ENCODE peak calls at places on chromosome 21, in four cellular contexts. B is K562, X is IMR-90, W is A549. U is an unnamed sample.
A peak's percentile ranks its signal among the peaks of the same experiment; 100 is the strongest.

GRCh38 chr21:45344576-45344975 is 56.9 kb upstream of the POFUT2 start:
- DNase-seq in B (no peak), X (no peak), W (no peak), U (no peak)

GRCh38 chr21:33231526-33231925 is 1.8 kb downstream of the IFNAR2 start:
- DNase-seq in B (no peak), X (no peak), W (no peak), U (no peak)

GRCh38 chr21:17402885-17403477 is 109.9 kb upstream of the CXADR start:
- DNase-seq in B (no peak), X (peak; percentile 4), W (no peak), U (peak; percentile 5)

GRCh38 chr21:17451364-17451869 is 61.4 kb upstream of the CXADR start:
- DNase-seq in B (no peak), X (peak; percentile 89), W (peak; percentile 46), U (no peak)

GRCh38 chr21:32331444-32332305 is 33.0 kb downstream of the MRAP start:
- DNase-seq in B (no peak), X (no peak), W (no peak), U (no peak)

GRCh38 chr21:25428537-25428936 is 178.7 kb downstream of the MRPL39 start:
- DNase-seq in B (no peak), X (peak; percentile 5), W (no peak), U (no peak)

GRCh38 chr21:28294046-28294445 is 698.6 kb downstream of the LTN1 start:
- DNase-seq in B (no peak), X (peak; percentile 72), W (no peak), U (no peak)

GRCh38 chr21:32653326-32653901 is 41.2 kb upstream of the CFAP298 start:
- DNase-seq in B (peak; percentile 67), X (peak; percentile 10), W (peak; percentile 19), U (peak; percentile 72)

GRCh38 chr21:27108228-27108627 is 141.3 kb upstream of the ADAMTS5 start:
- DNase-seq in B (no peak), X (peak; percentile 3), W (no peak), U (peak; percentile 6)

GRCh38 chr21:22145555-22145954 is 1147.3 kb downstream of the NCAM2 start:
- DNase-seq in B (no peak), X (no peak), W (no peak), U (no peak)

GRCh38 chr21:46035809-46036695 is 54.5 kb downstream of the COL6A1 start:
- DNase-seq in B (no peak), X (peak; percentile 95), W (no peak), U (no peak)

GRCh38 chr21:40623550-40623949 is 223.4 kb downstream of the DSCAM start:
- DNase-seq in B (no peak), X (no peak), W (no peak), U (no peak)

GRCh38 chr21:27476696-27477095 is 509.8 kb upstream of the ADAMTS5 start:
- DNase-seq in B (no peak), X (peak; percentile 62), W (no peak), U (peak; percentile 23)

GRCh38 chr21:45499201-45499750 is 43.0 kb downstream of the SLC19A1 start:
- DNase-seq in B (no peak), X (no peak), W (no peak), U (no peak)

GRCh38 chr21:46173573-46173972 is 10.7 kb downstream of the SPATC1L start:
- DNase-seq in B (no peak), X (no peak), W (no peak), U (no peak)

GRCh38 chr21:28916150-28916893 is 76.4 kb downstream of the LTN1 start:
- DNase-seq in B (no peak), X (no peak), W (no peak), U (no peak)

GRCh38 chr21:33432496-33432895 is 29.3 kb downstream of the IFNGR2 start:
- DNase-seq in B (no peak), X (no peak), W (no peak), U (no peak)

GRCh38 chr21:31967334-31967733 is 94.5 kb downstream of the HUNK start:
- DNase-seq in B (no peak), X (no peak), W (no peak), U (no peak)

GRCh38 chr21:31683029-31683428 is 23.5 kb downstream of the SOD1 start:
- DNase-seq in B (no peak), X (no peak), W (no peak), U (no peak)

GRCh38 chr21:17491716-17492414 is 21.0 kb upstream of the CXADR start:
- DNase-seq in B (no peak), X (peak; percentile 99), W (peak; percentile 56), U (no peak)

GRCh38 chr21:31798842-31799691 is 67.1 kb upstream of the SCAF4 start:
- DNase-seq in B (no peak), X (peak; percentile 22), W (no peak), U (no peak)

GRCh38 chr21:42681296-42682206 is 28.1 kb downstream of the PDE9A start:
- DNase-seq in B (no peak), X (no peak), W (no peak), U (no peak)

GRCh38 chr21:29321908-29322569 is 23.3 kb downstream of the BACH1 start:
- DNase-seq in B (no peak), X (no peak), W (no peak), U (no peak)

GRCh38 chr21:27703806-27704205 is 736.9 kb upstream of the ADAMTS5 start:
- DNase-seq in B (no peak), X (no peak), W (no peak), U (no peak)

GRCh38 chr21:39434950-39435349 is 10.6 kb downstream of the LCA5L start:
- DNase-seq in B (no peak), X (peak; percentile 33), W (no peak), U (no peak)

GRCh38 chr21:26653431-26653830 is 80.3 kb upstream of the CYYR1 start:
- DNase-seq in B (no peak), X (no peak), W (no peak), U (no peak)

GRCh38 chr21:28142692-28143091 is 850.0 kb downstream of the LTN1 start:
- DNase-seq in B (no peak), X (peak; percentile 91), W (no peak), U (no peak)

GRCh38 chr21:38241029-38241740 is 15.6 kb upstream of the KCNJ15 start:
- DNase-seq in B (no peak), X (no peak), W (no peak), U (no peak)

GRCh38 chr21:46057710-46058241 is 40.1 kb upstream of the COL6A2 start:
- DNase-seq in B (no peak), X (no peak), W (no peak), U (no peak)

GRCh38 chr21:29741761-29742160 is 198.0 kb downstream of the GRIK1 start:
- DNase-seq in B (no peak), X (no peak), W (no peak), U (no peak)

GRCh38 chr21:31922881-31923280 is 50.1 kb downstream of the HUNK start:
- DNase-seq in B (no peak), X (no peak), W (peak; percentile 9), U (no peak)

GRCh38 chr21:45972716-45973474 is 8.7 kb upstream of the COL6A1 start:
- DNase-seq in B (no peak), X (peak; percentile 92), W (no peak), U (peak; percentile 80)

GRCh38 chr21:38596264-38597042 is 98.2 kb upstream of the ERG start:
- DNase-seq in B (no peak), X (no peak), W (no peak), U (no peak)

GRCh38 chr21:27261676-27262075 is 294.8 kb upstream of the ADAMTS5 start:
- DNase-seq in B (no peak), X (no peak), W (no peak), U (no peak)

GRCh38 chr21:16829532-16829931 is 683.3 kb upstream of the CXADR start:
- DNase-seq in B (no peak), X (no peak), W (no peak), U (no peak)

DNA sequence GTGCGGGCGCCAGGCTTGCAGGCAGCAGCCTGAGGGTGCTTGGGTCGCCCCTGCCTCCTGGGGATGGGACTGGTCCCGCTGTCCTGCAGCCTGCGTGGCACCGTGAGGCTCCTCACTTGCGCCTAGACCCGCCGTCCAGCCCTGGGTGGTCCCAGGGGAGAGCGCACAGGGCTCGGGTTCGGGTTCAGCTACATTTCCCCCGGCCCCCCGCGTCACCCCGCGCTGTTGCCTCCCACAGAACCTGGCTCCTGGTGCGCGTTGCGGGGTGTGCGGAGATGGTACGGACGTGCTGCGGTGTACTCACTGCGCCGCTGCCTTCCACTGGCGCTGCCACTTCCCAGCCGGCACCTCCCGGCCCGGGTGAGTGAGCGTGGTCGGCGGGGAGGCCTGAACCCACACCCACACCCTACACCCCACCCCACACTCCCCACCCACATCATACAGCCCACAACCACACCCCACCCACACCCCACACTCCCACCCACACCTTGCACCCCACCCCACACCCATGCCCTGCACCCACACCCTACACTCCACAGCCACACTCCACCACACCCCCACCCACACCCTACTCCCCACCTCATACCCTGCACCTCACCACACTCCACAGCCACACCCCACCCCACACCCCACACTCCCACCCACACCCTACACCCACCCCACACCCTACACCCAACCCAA is 6.2 kb upstream of the PFKL start:
- DNase-seq in B (no peak), X (no peak), W (no peak), U (no peak)
- TF ChIP-seq RCOR1 in B (no peak), X (no peak), W (no peak), U (no peak)

DNA sequence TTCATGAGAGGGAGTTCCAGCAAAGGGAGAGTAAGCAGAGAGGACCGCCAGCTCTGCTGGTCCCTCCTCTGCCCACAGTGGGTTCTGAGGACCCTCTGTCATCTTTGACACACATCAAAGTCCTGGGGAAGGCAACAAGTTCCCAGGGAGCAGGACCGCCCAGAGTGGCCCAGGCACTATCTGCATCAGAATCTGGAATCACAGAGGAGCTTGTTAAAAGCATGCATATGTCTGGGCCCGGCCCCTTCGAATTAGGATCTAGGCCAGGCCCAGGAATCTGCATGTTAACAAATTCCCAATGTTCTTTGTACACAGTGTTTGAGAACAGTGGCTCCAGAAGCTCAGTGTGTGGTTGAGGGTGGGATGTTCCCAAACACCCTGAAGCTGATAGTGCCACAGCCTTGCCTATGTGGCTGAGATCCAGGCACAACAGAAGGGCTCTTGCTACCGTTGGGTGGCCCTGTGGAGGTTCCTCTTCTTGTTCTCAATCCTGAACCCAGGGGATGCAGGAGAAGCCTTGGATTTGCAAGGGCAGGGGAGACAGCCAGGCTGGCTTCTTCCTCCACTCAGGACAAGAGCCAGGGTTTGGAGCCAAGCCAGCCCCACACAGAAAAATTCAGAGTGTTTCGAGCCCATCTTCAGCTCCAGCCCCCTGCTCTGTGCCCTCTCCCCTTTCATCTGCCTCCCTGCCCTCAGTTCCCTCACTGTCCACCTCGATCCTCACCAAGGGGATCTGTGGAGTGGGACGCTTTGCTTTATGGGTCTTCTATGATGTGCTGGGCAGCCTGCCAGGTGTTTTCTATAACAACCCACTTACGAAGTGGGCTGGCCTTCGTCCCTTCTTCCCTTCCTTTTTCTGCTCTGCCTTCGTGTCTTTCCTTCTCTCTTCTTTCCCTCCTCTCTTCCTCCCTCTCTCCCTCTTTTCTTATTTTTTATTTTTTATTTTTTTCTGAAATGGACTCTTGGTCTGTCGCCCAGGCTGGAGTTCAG is 129.0 kb upstream of the TMPRSS2 start:
- DNase-seq in B (no peak), X (no peak), W (no peak), U (no peak)
- TF ChIP-seq RCOR1 in B (no peak), X (no peak), W (no peak), U (no peak)

GRCh38 chr21:36909901-36910561 is 56.4 kb downstream of the HLCS start:
- DNase-seq in B (no peak), X (peak; percentile 99), W (peak; percentile 98), U (no peak)
- TF ChIP-seq RCOR1 in B (no peak), X (no peak), W (no peak), U (no peak)

GRCh38 chr21:15229390-15229789 is 164.6 kb upstream of the NRIP1 start:
- DNase-seq in B (no peak), X (no peak), W (no peak), U (no peak)
- TF ChIP-seq RCOR1 in B (no peak), X (no peak), W (no peak), U (no peak)